ENCODE peak calls at places on chromosomes 11 and 22, in six cellular contexts. A, Y, D, W, C and V are unnamed samples.

GRCh38 chr11:76628408-76628947 is 42.1 kb downstream of the LRRC32 start:
- DNase-seq in A (peak; percentile 28), Y (no peak), D (no peak), W (no peak), C (no peak), V (no peak)

GRCh38 chr22:17096095-17096494 is 11.3 kb downstream of the IL17RA start:
- DNase-seq in A (no peak), Y (no peak), D (no peak), W (no peak), C (no peak), V (no peak)

GRCh38 chr11:94790771-94791180 is 22.6 kb downstream of the AMOTL1 start:
- DNase-seq in A (no peak), Y (no peak), D (no peak), W (no peak), C (no peak), V (no peak)

GRCh38 chr11:3105791-3106735 is 48.8 kb upstream of the CARS1 start:
- DNase-seq in A (peak; percentile 42), Y (peak; percentile 16), D (peak; percentile 36), W (no peak), C (no peak), V (peak; percentile 47)

GRCh38 chr22:37235897-37236607 is 8.0 kb downstream of the RAC2 start:
- DNase-seq in A (no peak), Y (no peak), D (no peak), W (no peak), C (no peak), V (peak; percentile 13)

GRCh38 chr11:82718307-82718706 is 15.4 kb downstream of the FAM181B start:
- DNase-seq in A (no peak), Y (no peak), D (no peak), W (peak; percentile 38), C (no peak), V (no peak)

GRCh38 chr11:105862736-105863367 is 159.2 kb downstream of the MSANTD4 start:
- DNase-seq in A (no peak), Y (no peak), D (no peak), W (peak; percentile 8), C (no peak), V (no peak)

GRCh38 chr11:131858495-131858894 is 488.1 kb downstream of the NTM start:
- DNase-seq in A (no peak), Y (no peak), D (no peak), W (no peak), C (no peak), V (no peak)

GRCh38 chr22:25153961-25154685 is 45.5 kb upstream of the CRYBB3 start:
- DNase-seq in A (no peak), Y (peak; percentile 78), D (no peak), W (no peak), C (no peak), V (peak; percentile 86)

GRCh38 chr11:103798029-103798428 is 238.4 kb upstream of the DDI1 start:
- DNase-seq in A (no peak), Y (no peak), D (no peak), W (no peak), C (no peak), V (no peak)

GRCh38 chr11:126079640-126080205 is 17.1 kb upstream of the CDON start:
- DNase-seq in A (no peak), Y (no peak), D (no peak), W (no peak), C (no peak), V (no peak)

GRCh38 chr11:4522339-4522738 is 22.7 kb upstream of the OR52M1 start:
- DNase-seq in A (no peak), Y (no peak), D (no peak), W (no peak), C (no peak), V (no peak)

GRCh38 chr11:112837162-112837826 is 123.9 kb upstream of the NCAM1 start:
- DNase-seq in A (no peak), Y (no peak), D (peak; percentile 65), W (no peak), C (no peak), V (no peak)

GRCh38 chr11:8342821-8343681 is 79.4 kb upstream of the LMO1 start:
- DNase-seq in A (no peak), Y (no peak), D (no peak), W (no peak), C (no peak), V (no peak)

GRCh38 chr11:431921-432320 is 9.9 kb downstream of the ANO9 start:
- DNase-seq in A (no peak), Y (no peak), D (no peak), W (no peak), C (peak; percentile 22), V (no peak)

GRCh38 chr11:128776434-128777284 is 82.8 kb downstream of the FLI1 start:
- DNase-seq in A (no peak), Y (no peak), D (no peak), W (peak; percentile 26), C (peak; percentile 61), V (no peak)

GRCh38 chr11:20937826-20938225 is 268.4 kb downstream of the NELL1 start:
- DNase-seq in A (no peak), Y (no peak), D (no peak), W (no peak), C (no peak), V (no peak)

GRCh38 chr11:26084313-26084712 is 247.6 kb upstream of the ANO3 start:
- DNase-seq in A (no peak), Y (no peak), D (no peak), W (no peak), C (no peak), V (no peak)

GRCh38 chr22:24433868-24434471 is 6.6 kb downstream of the ADORA2A start:
- DNase-seq in A (peak; percentile 34), Y (no peak), D (peak; percentile 21), W (no peak), C (peak; percentile 85), V (no peak)

GRCh38 chr22:32985899-32986772 is 72.0 kb downstream of the SYN3 start:
- DNase-seq in A (no peak), Y (peak; percentile 79), D (peak; percentile 54), W (peak; percentile 20), C (no peak), V (no peak)

GRCh38 chr22:36253523-36254490 is 874 bp downstream of the APOL1 start:
- DNase-seq in A (no peak), Y (no peak), D (no peak), W (no peak), C (no peak), V (no peak)

GRCh38 chr22:45212992-45213751 is 27.5 kb downstream of the KIAA0930 start:
- DNase-seq in A (peak; percentile 51), Y (no peak), D (no peak), W (no peak), C (no peak), V (peak; percentile 47)

GRCh38 chr11:57544566-57544965 is 7.2 kb downstream of the SMTNL1 start:
- DNase-seq in A (no peak), Y (no peak), D (no peak), W (no peak), C (no peak), V (no peak)

GRCh38 chr11:297666-298405 is 1.5 kb downstream of the IFITM5 start:
- DNase-seq in A (peak; percentile 48), Y (no peak), D (peak; percentile 33), W (no peak), C (peak; percentile 57), V (peak; percentile 40)

GRCh38 chr22:46634011-46634699 is 14.0 kb downstream of the GRAMD4 start:
- DNase-seq in A (no peak), Y (no peak), D (no peak), W (no peak), C (no peak), V (no peak)

GRCh38 chr22:19701420-19702145 is 12.7 kb upstream of the SEPTIN5 start:
- DNase-seq in A (no peak), Y (no peak), D (no peak), W (no peak), C (no peak), V (no peak)

GRCh38 chr11:12944889-12945288 is 64.2 kb upstream of the RASSF10 start:
- DNase-seq in A (no peak), Y (no peak), D (no peak), W (no peak), C (no peak), V (no peak)

DNA sequence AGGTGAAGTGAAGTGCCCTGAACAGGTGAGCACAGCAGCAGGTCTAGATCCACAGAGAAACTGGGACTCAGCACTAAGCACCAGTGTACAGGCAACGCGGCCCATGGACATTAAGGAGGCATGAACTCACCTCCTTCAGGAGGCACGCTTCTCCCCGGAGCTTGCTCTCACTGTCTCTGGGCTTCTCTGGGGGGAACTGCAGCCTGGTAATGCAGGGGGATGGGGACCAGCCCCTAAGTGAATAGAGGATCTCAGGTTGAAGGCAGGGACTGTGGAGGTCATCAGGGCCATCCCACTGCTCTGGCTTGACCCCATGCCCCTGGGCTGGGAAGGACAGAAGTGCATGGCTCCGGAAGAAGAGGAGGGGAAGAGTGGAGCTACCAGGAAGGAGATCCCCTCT is 495.6 kb upstream of the B3GAT1 start:
- DNase-seq in A (no peak), Y (no peak), D (no peak), W (no peak), C (no peak), V (no peak)
- H3K27ac ChIP-seq in A (no peak overlapping the region), Y (no peak overlapping the region), D (no peak overlapping the region), W (no peak overlapping the region), C (no peak overlapping the region), V (no peak overlapping the region)

GRCh38 chr22:39432361-39432811 is 24.4 kb upstream of the MGAT3 start:
- DNase-seq in A (no peak), Y (no peak), D (no peak), W (no peak), C (no peak), V (no peak)

GRCh38 chr22:39430576-39431150 is 26.1 kb upstream of the MGAT3 start:
- DNase-seq in A (no peak), Y (no peak), D (no peak), W (no peak), C (no peak), V (no peak)

GRCh38 chr22:39429916-39430575 is 26.8 kb upstream of the MGAT3 start:
- DNase-seq in A (no peak), Y (no peak), D (no peak), W (no peak), C (no peak), V (no peak)

GRCh38 chr22:39431821-39432251 is 25.0 kb upstream of the MGAT3 start:
- DNase-seq in A (no peak), Y (no peak), D (no peak), W (no peak), C (no peak), V (no peak)

GRCh38 chr22:39431216-39431801 is 25.5 kb upstream of the MGAT3 start:
- DNase-seq in A (no peak), Y (no peak), D (no peak), W (no peak), C (no peak), V (no peak)
- H3K27ac ChIP-seq in A (peak overlapping the region; percentile 53), Y (peak overlapping the region; percentile 44), D (peak overlapping the region; percentile 95), W (no peak overlapping the region), C (no peak overlapping the region), V (no peak overlapping the region)

DNA sequence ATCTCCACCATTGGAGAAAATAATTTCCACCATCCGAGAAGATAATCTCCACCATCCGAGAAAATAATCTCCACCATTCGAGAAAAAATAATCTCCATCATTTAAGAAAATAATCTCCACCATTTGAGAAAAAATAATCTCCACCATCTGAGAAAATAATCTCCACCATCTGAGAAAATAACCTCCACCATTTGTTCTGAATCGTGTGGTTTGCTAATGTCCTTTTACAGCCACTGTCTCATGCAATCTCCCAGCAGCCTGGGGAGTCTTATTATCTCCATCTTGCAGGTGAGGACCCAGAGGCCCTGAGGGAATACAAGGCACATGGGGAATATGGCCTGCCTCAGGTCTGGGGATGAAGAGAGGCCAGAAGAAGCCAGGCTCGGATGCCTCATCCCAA is 54.1 kb upstream of the TCF20 start:
- DNase-seq in A (no peak), Y (no peak), D (no peak), W (no peak), C (no peak), V (no peak)
- H3K27ac ChIP-seq in A (no peak overlapping the region), Y (no peak overlapping the region), D (no peak overlapping the region), W (no peak overlapping the region), C (no peak overlapping the region), V (no peak overlapping the region)

GRCh38 chr11:124898711-124899110 is 1.0 kb upstream of the ROBO4 start:
- DNase-seq in A (no peak), Y (no peak), D (no peak), W (no peak), C (no peak), V (no peak)
- H3K27ac ChIP-seq in A (no peak overlapping the region), Y (no peak overlapping the region), D (peak overlapping the region; percentile 92), W (no peak overlapping the region), C (no peak overlapping the region), V (peak overlapping the region; percentile 99)